ENCODE peak calls at places on chromosomes 7 and 10, in eight cellular contexts. X, F, L, C, D, M, W and O are unnamed samples.

GRCh38 chr7:32239764-32240163 is 169.6 kb upstream of the PDE1C start:
- DNase-seq in W (no peak), F (no peak), L (no peak), D (no peak), M (no peak), X (no peak), C (no peak), O (no peak)

GRCh38 chr7:2856388-2857169 is 12.5 kb upstream of the GNA12 start:
- DNase-seq in W (no peak), M (no peak), D (no peak), X (no peak), C (no peak), F (no peak), L (peak; percentile 57), O (no peak)

GRCh38 chr10:86376403-86376802 is 9.8 kb upstream of the GRID1 start:
- DNase-seq in D (no peak), X (no peak), W (no peak), L (no peak), F (no peak), C (no peak), M (no peak), O (no peak)

GRCh38 chr10:93600861-93601773 is at the start of gene RBP4:
- DNase-seq in M (peak; percentile 32), W (peak; percentile 13), F (peak; percentile 4), D (no peak), X (peak; percentile 33), C (no peak), L (peak; percentile 43), O (no peak)

GRCh38 chr7:129688503-129689222 is 77.1 kb downstream of the NRF1 start:
- DNase-seq in M (no peak), F (no peak), L (peak; percentile 38), W (no peak), X (peak; percentile 16), D (no peak), C (no peak), O (no peak)

GRCh38 chr10:24463683-24464426 is 254.9 kb downstream of the KIAA1217 start:
- DNase-seq in W (no peak), F (peak; percentile 90), C (peak; percentile 33), L (peak; percentile 77), M (peak; percentile 98), D (no peak), X (peak; percentile 94), O (no peak)

GRCh38 chr10:75028748-75029147 is 82.7 kb upstream of the SAMD8 start:
- DNase-seq in M (no peak), C (no peak), W (no peak), X (no peak), L (no peak), D (no peak), F (no peak), O (no peak)

GRCh38 chr10:46094931-46095755 is 49.1 kb upstream of the MSMB start:
- DNase-seq in C (no peak), W (no peak), F (no peak), X (no peak), D (no peak), L (no peak), M (no peak), O (no peak)

GRCh38 chr10:68156373-68157185 is 47.3 kb downstream of the MYPN start:
- DNase-seq in X (peak; percentile 82), D (peak; percentile 58), F (no peak), C (peak; percentile 73), L (peak; percentile 85), W (peak; percentile 68), M (peak; percentile 76), O (peak; percentile 62)

GRCh38 chr7:21618706-21619105 is 75.9 kb downstream of the DNAH11 start:
- DNase-seq in F (no peak), D (no peak), C (no peak), M (no peak), W (no peak), X (no peak), L (no peak), O (no peak)

GRCh38 chr7:2978403-2978802 is 65.3 kb downstream of the CARD11 start:
- DNase-seq in X (no peak), W (no peak), L (no peak), C (peak; percentile 70), F (no peak), D (no peak), M (no peak), O (no peak)

GRCh38 chr7:26868841-26869505 is 4.6 kb upstream of the SKAP2 start:
- DNase-seq in D (peak; percentile 43), M (peak; percentile 31), L (no peak), C (no peak), F (no peak), X (peak; percentile 62), W (no peak), O (no peak)

GRCh38 chr7:47078241-47078640 is 503.7 kb downstream of the TNS3 start:
- DNase-seq in F (no peak), X (no peak), D (no peak), C (no peak), W (no peak), M (peak; percentile 43), L (peak; percentile 31), O (no peak)

GRCh38 chr10:3319811-3320226 is 147.2 kb upstream of the PITRM1 start:
- DNase-seq in L (no peak), W (no peak), M (no peak), C (no peak), D (no peak), F (no peak), X (no peak), O (no peak)

GRCh38 chr7:56106108-56107073 is at the start of gene CHCHD2:
- DNase-seq in C (peak; percentile 97), D (peak; percentile 99), M (peak; percentile 99), X (peak; percentile 99), W (peak; percentile 96), F (peak; percentile 97), L (peak; percentile 99), O (peak; percentile 97)

GRCh38 chr10:96118604-96119450 is 11.3 kb upstream of the ZNF518A start:
- DNase-seq in L (no peak), M (no peak), W (no peak), C (no peak), X (no peak), D (peak; percentile 98), F (no peak), O (no peak)

GRCh38 chr10:73190188-73190587 is 22.3 kb downstream of the FAM149B1 start:
- DNase-seq in F (no peak), L (no peak), X (no peak), M (no peak), D (no peak), W (no peak), C (no peak), O (no peak)

GRCh38 chr10:77386833-77387232 is 250.8 kb downstream of the KCNMA1 start:
- DNase-seq in W (no peak), X (peak; percentile 47), F (peak; percentile 16), D (no peak), L (peak; percentile 74), C (no peak), M (peak; percentile 90), O (no peak)

GRCh38 chr10:63166742-63167258 is 33.7 kb downstream of the NRBF2 start:
- DNase-seq in D (peak; percentile 64), L (peak; percentile 93), X (peak; percentile 91), M (peak; percentile 85), W (peak; percentile 31), C (no peak), F (peak; percentile 55), O (peak; percentile 46)

DNA sequence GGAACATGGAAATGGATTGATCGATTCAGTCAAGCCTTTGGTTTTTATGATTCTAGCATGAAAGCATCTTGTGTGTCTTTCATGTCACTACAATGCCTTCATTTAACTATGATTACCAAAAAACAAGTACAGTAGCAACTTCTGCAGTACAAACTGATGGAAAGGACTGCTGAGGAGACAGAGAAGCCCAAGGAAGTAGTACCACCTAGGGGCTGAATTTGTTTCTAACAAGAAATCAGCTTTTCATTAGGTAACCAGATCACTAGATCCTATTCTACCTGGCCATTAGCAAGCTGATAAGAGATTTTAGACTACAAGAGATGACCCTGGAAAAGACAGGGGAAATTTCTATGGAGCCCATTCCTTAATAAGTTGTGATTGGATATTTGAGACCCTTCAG is 3.2 kb upstream of the IFIT1 start:
- DNase-seq in X (peak; percentile 66), D (peak; percentile 22), C (no peak), M (peak; percentile 48), F (no peak), W (no peak), L (peak; percentile 70), O (no peak)
- TF ChIP-seq CTCF in X (peak; percentile 38), D (peak; percentile 70), C (no peak), M (peak; percentile 39), F (peak; percentile 42), W (peak; percentile 56), L (peak; percentile 50), O (peak; percentile 27)

DNA sequence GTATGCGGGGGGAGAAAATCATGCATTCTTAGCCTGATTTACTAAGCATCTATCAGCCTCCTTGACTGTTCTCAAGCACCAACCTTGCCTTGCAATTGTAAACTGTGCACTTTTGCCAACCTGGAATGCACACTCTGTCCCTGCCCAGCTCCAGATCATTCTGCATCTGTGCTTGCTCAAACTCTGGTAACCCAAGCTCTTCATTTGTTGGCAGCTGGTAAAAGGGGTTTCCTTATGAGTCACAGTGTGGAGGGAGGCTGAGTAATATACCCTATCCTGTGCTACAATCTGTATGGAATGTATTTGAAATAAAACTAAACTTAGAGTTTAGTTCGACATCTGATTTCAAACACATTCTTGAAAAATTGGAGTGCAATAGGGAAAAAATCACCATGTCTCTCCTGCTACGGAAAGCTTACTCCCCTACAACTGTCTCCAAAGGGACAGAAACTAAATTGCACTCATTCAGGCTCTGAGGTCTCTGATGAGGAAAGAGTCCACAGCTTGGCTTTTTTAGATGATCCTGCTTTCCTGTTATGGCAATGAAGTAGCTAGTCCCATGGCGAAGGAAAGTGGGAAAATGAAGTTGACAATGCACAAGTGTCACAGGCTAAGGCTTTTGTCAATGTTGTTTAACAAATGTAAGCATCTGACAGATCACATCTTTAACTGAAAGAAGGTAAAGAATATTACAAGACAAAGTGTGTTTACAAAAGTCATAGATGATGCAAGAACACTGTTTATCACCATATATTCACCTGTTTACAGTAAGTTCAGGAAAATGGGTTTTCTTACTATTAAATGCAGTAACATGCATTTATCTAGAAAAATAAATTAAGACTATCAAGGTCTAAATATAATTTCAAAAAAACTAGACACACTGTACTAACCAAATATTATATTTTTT is 61.9 kb downstream of the TES start:
- DNase-seq in L (peak; percentile 95), M (peak; percentile 98), C (no peak), D (peak; percentile 85), F (peak; percentile 85), W (no peak), X (peak; percentile 98), O (peak; percentile 95)
- H3K4me3 ChIP-seq in L (peak overlapping the region; percentile 29), M (peak overlapping the region; percentile 36), C (no peak overlapping the region), D (no peak overlapping the region), F (no peak overlapping the region), W (no peak overlapping the region), X (peak overlapping the region; percentile 27), O (peak overlapping the region; percentile 3)

GRCh38 chr7:152341039-152341913 is 94.5 kb downstream of the KMT2C start:
- DNase-seq in D (peak; percentile 44), W (peak; percentile 45), M (peak; percentile 72), X (peak; percentile 78), F (no peak), C (peak; percentile 43), L (peak; percentile 77), O (peak; percentile 35)
- TF ChIP-seq CTCF in D (peak; percentile 34), W (peak; percentile 73), M (peak; percentile 66), X (peak; percentile 39), F (peak; percentile 51), C (peak; percentile 59), L (peak; percentile 63), O (peak; percentile 49)

DNA sequence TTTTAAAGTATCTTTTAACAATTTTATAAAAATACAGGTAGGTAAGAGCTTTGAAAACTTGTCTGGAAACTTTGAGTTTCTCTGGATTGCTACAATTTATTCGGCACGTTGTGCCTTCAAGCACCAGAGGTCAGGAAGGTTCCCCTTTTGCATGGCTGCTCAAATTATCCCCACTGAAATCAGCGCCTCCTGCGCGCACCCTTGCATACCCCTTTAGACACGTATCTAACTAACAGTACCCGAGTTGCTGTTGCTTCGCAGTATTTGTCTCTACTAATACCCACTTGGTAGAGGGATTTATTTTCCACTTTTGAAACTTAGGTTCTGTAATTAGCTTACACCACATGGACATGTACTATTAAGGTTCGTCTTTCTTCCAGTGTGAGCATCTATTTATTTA is 1.6 kb downstream of the MEOX2 start:
- DNase-seq in D (no peak), F (no peak), C (no peak), L (no peak), M (no peak), X (peak; percentile 84), W (no peak), O (no peak)
- H3K4me3 ChIP-seq in D (no peak overlapping the region), F (peak overlapping the region; percentile 6), C (peak overlapping the region; percentile 44), L (no peak overlapping the region), M (no peak overlapping the region), X (peak overlapping the region; percentile 73), W (no peak overlapping the region), O (peak overlapping the region; percentile 69)